ENCODE peak calls at places on chromosome 9, in four cellular contexts. One of them, this sample, is unnamed.

GRCh38 chr9:120480707-120481106 is 99.3 kb downstream of the CDK5RAP2 start:
- DNase-seq in PC-3: no peak
- DNase-seq in colonic mucosa: no peak
- DNase-seq in left ventricle myocardium inferior: no peak
- DNase-seq in this sample: no peak

GRCh38 chr9:96022445-96023031 is 147.0 kb downstream of the ERCC6L2 start:
- DNase-seq in left ventricle myocardium inferior: no peak
- DNase-seq in colonic mucosa: peak
- DNase-seq in PC-3: no peak
- DNase-seq in this sample: no peak

GRCh38 chr9:116149844-116150243 is 3.7 kb upstream of the PAPPA start:
- DNase-seq in colonic mucosa: peak
- DNase-seq in left ventricle myocardium inferior: no peak
- DNase-seq in PC-3: peak
- DNase-seq in this sample: no peak

GRCh38 chr9:125755340-125755739 is 8.2 kb downstream of the PBX3 start:
- DNase-seq in left ventricle myocardium inferior: no peak
- DNase-seq in colonic mucosa: no peak
- DNase-seq in PC-3: no peak
- DNase-seq in this sample: no peak

GRCh38 chr9:138065287-138065686 is 187.7 kb downstream of the CACNA1B start:
- DNase-seq in PC-3: no peak
- DNase-seq in colonic mucosa: no peak
- DNase-seq in left ventricle myocardium inferior: no peak
- DNase-seq in this sample: no peak

GRCh38 chr9:137085918-137086530 is 761 bp upstream of the MAN1B1 start:
- DNase-seq in PC-3: peak
- DNase-seq in left ventricle myocardium inferior: peak
- DNase-seq in colonic mucosa: peak
- DNase-seq in this sample: peak

GRCh38 chr9:109735796-109736195 is 44.2 kb upstream of the PALM2AKAP2 start:
- DNase-seq in left ventricle myocardium inferior: no peak
- DNase-seq in PC-3: no peak
- DNase-seq in colonic mucosa: no peak
- DNase-seq in this sample: no peak

GRCh38 chr9:38443181-38443580 is 18.9 kb upstream of the IGFBPL1 start:
- DNase-seq in left ventricle myocardium inferior: no peak
- DNase-seq in PC-3: peak
- DNase-seq in colonic mucosa: no peak
- DNase-seq in this sample: peak

GRCh38 chr9:581673-582497 is 259.6 kb upstream of the DMRT1 start:
- DNase-seq in PC-3: peak
- DNase-seq in left ventricle myocardium inferior: no peak
- DNase-seq in colonic mucosa: no peak
- DNase-seq in this sample: no peak
- TF ChIP-seq CTCF in PC-3: peak
- TF ChIP-seq CTCF in left ventricle myocardium inferior: no peak
- TF ChIP-seq CTCF in colonic mucosa: no peak
- TF ChIP-seq CTCF in this sample: no peak

GRCh38 chr9:92429866-92430265 is 5.6 kb upstream of the OMD start:
- DNase-seq in left ventricle myocardium inferior: no peak
- DNase-seq in PC-3: no peak
- DNase-seq in colonic mucosa: no peak
- DNase-seq in this sample: no peak

GRCh38 chr9:92425578-92425977 is 1.3 kb upstream of the OMD start:
- DNase-seq in left ventricle myocardium inferior: no peak
- DNase-seq in colonic mucosa: no peak
- DNase-seq in PC-3: no peak
- DNase-seq in this sample: no peak

GRCh38 chr9:92424340-92424739 is at the start of gene OMD:
- DNase-seq in left ventricle myocardium inferior: no peak
- DNase-seq in PC-3: no peak
- DNase-seq in colonic mucosa: no peak
- DNase-seq in this sample: no peak

GRCh38 chr9:92422611-92423010 is 1.7 kb downstream of the OMD start:
- DNase-seq in PC-3: no peak
- DNase-seq in colonic mucosa: no peak
- DNase-seq in left ventricle myocardium inferior: no peak
- DNase-seq in this sample: no peak

DNA sequence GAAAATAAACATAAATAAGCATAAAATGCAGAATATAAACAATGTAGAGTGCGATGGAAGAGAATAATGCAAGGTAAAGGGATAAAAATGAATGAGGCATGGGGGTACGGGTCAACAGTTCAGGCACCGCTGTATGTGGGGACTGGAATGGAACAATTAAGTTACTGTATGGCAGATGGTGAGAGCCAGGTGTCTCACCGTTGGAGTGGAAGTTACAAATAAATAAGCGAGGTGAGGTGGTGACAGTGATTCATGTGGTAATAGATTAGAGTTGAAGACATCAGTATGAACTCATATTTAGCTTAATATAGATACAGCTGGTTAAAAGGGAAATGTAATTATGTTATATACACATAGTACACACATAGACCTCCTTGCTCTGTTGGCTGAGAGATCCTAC is 2.2 kb upstream of the OMD start:
- DNase-seq in PC-3: no peak
- DNase-seq in left ventricle myocardium inferior: no peak
- DNase-seq in colonic mucosa: no peak
- DNase-seq in this sample: no peak
- H3K27ac ChIP-seq in PC-3: no peak
- H3K27ac ChIP-seq in left ventricle myocardium inferior: peak
- H3K27ac ChIP-seq in colonic mucosa: no peak
- H3K27ac ChIP-seq in this sample: no peak

GRCh38 chr9:132596200-132596599 is 13.8 kb downstream of the BARHL1 start:
- DNase-seq in PC-3: no peak
- DNase-seq in colonic mucosa: no peak
- DNase-seq in left ventricle myocardium inferior: no peak
- DNase-seq in this sample: no peak

GRCh38 chr9:132592451-132592850 is 10.0 kb downstream of the BARHL1 start:
- DNase-seq in PC-3: no peak
- DNase-seq in colonic mucosa: no peak
- DNase-seq in left ventricle myocardium inferior: no peak
- DNase-seq in this sample: no peak

GRCh38 chr9:132594412-132594811 is 12.0 kb downstream of the BARHL1 start:
- DNase-seq in PC-3: no peak
- DNase-seq in left ventricle myocardium inferior: no peak
- DNase-seq in colonic mucosa: no peak
- DNase-seq in this sample: no peak

GRCh38 chr9:132597073-132597775 is 14.8 kb downstream of the BARHL1 start:
- DNase-seq in PC-3: no peak
- DNase-seq in left ventricle myocardium inferior: peak
- DNase-seq in colonic mucosa: no peak
- DNase-seq in this sample: no peak

GRCh38 chr9:132595319-132595718 is 12.9 kb downstream of the BARHL1 start:
- DNase-seq in PC-3: no peak
- DNase-seq in left ventricle myocardium inferior: no peak
- DNase-seq in colonic mucosa: no peak
- DNase-seq in this sample: no peak
- TF ChIP-seq CTCF in PC-3: no peak
- TF ChIP-seq CTCF in left ventricle myocardium inferior: no peak
- TF ChIP-seq CTCF in colonic mucosa: no peak
- TF ChIP-seq CTCF in this sample: no peak

GRCh38 chr9:135341612-135342169 is 137.9 kb upstream of the PPP1R26 start:
- DNase-seq in colonic mucosa: no peak
- DNase-seq in PC-3: no peak
- DNase-seq in left ventricle myocardium inferior: no peak
- DNase-seq in this sample: no peak
- H3K27ac ChIP-seq in colonic mucosa: no peak
- H3K27ac ChIP-seq in PC-3: no peak
- H3K27ac ChIP-seq in left ventricle myocardium inferior: no peak
- H3K27ac ChIP-seq in this sample: no peak

This sample was measured in RWPE1.